ENCODE peak calls at places on chromosomes 6 and 20, in four cellular contexts. One of them, this sample, is unnamed.
A peak's percentile ranks its signal among the peaks of the same experiment; 100 is the strongest.

GRCh38 chr20:21340991-21341722 is 38.0 kb downstream of the XRN2 start:
- DNase-seq in AG09319: no peak
- DNase-seq in WERI-Rb-1: no peak
- DNase-seq in AG08396: no peak
- DNase-seq in this sample: no peak

GRCh38 chr20:36623444-36623843 is 17.9 kb downstream of the RAB5IF start:
- DNase-seq in AG09319: no peak
- DNase-seq in WERI-Rb-1: no peak
- DNase-seq in AG08396: no peak
- DNase-seq in this sample: no peak

GRCh38 chr20:32321390-32321789 is 36.7 kb upstream of the ASXL1 start:
- DNase-seq in AG09319: no peak
- DNase-seq in WERI-Rb-1: no peak
- DNase-seq in AG08396: no peak
- DNase-seq in this sample: no peak

GRCh38 chr6:132401120-132401940 is at the start of gene MOXD1:
- DNase-seq in AG09319: peak; percentile 12
- DNase-seq in WERI-Rb-1: peak; percentile 20
- DNase-seq in AG08396: peak; percentile 83
- DNase-seq in this sample: no peak

GRCh38 chr6:48087448-48087847 is 23.5 kb downstream of the PTCHD4 start:
- DNase-seq in AG09319: no peak
- DNase-seq in WERI-Rb-1: no peak
- DNase-seq in AG08396: no peak
- DNase-seq in this sample: no peak

GRCh38 chr20:20439602-20440001 is 71.7 kb downstream of the INSM1 start:
- DNase-seq in AG09319: no peak
- DNase-seq in WERI-Rb-1: no peak
- DNase-seq in AG08396: no peak
- DNase-seq in this sample: no peak

GRCh38 chr6:170172825-170173231 is 118.0 kb downstream of the DLL1 start:
- DNase-seq in AG09319: no peak
- DNase-seq in WERI-Rb-1: no peak
- DNase-seq in AG08396: no peak
- DNase-seq in this sample: no peak

GRCh38 chr6:81241717-81242116 is 510.8 kb downstream of the TENT5A start:
- DNase-seq in AG09319: no peak
- DNase-seq in WERI-Rb-1: no peak
- DNase-seq in AG08396: peak; percentile 16
- DNase-seq in this sample: no peak

GRCh38 chr6:96832780-96833179 is 4.5 kb downstream of the GPR63 start:
- DNase-seq in AG09319: no peak
- DNase-seq in WERI-Rb-1: no peak
- DNase-seq in AG08396: no peak
- DNase-seq in this sample: no peak

GRCh38 chr6:149859368-149859767 is 4.8 kb downstream of the LRP11 start:
- DNase-seq in AG09319: no peak
- DNase-seq in WERI-Rb-1: no peak
- DNase-seq in AG08396: no peak
- DNase-seq in this sample: no peak

GRCh38 chr20:5222919-5223634 is 93.7 kb downstream of the PROKR2 start:
- DNase-seq in AG09319: peak; percentile 16
- DNase-seq in WERI-Rb-1: peak; percentile 55
- DNase-seq in AG08396: peak; percentile 70
- DNase-seq in this sample: peak; percentile 9

GRCh38 chr6:10373642-10374359 is 41.1 kb downstream of the TFAP2A start:
- DNase-seq in AG09319: no peak
- DNase-seq in WERI-Rb-1: no peak
- DNase-seq in AG08396: no peak
- DNase-seq in this sample: no peak

GRCh38 chr20:49186535-49187329 is 1.4 kb downstream of the STAU1 start:
- DNase-seq in AG09319: no peak
- DNase-seq in WERI-Rb-1: peak; percentile 29
- DNase-seq in AG08396: peak; percentile 55
- DNase-seq in this sample: peak; percentile 38

GRCh38 chr6:44262467-44263356 is 2.6 kb downstream of the NFKBIE start:
- DNase-seq in AG09319: no peak
- DNase-seq in WERI-Rb-1: no peak
- DNase-seq in AG08396: no peak
- DNase-seq in this sample: no peak

GRCh38 chr20:61310954-61311353 is 58.9 kb downstream of the CDH4 start:
- DNase-seq in AG09319: no peak
- DNase-seq in WERI-Rb-1: no peak
- DNase-seq in AG08396: no peak
- DNase-seq in this sample: no peak

GRCh38 chr6:12113190-12113578 is 101.1 kb downstream of the HIVEP1 start:
- DNase-seq in AG09319: no peak
- DNase-seq in WERI-Rb-1: no peak
- DNase-seq in AG08396: peak; percentile 45
- DNase-seq in this sample: no peak

GRCh38 chr6:45617441-45617840 is 239.7 kb upstream of the SUPT3H start:
- DNase-seq in AG09319: no peak
- DNase-seq in WERI-Rb-1: no peak
- DNase-seq in AG08396: no peak
- DNase-seq in this sample: no peak

GRCh38 chr6:117446851-117447250 is 21.1 kb upstream of the ROS1 start:
- DNase-seq in AG09319: no peak
- DNase-seq in WERI-Rb-1: no peak
- DNase-seq in AG08396: no peak
- DNase-seq in this sample: no peak

GRCh38 chr20:35345189-35345588 is 53.0 kb upstream of the FAM83C start:
- DNase-seq in AG09319: no peak
- DNase-seq in WERI-Rb-1: no peak
- DNase-seq in AG08396: no peak
- DNase-seq in this sample: no peak

GRCh38 chr6:114445846-114446245 is 103.0 kb upstream of the HS3ST5 start:
- DNase-seq in AG09319: no peak
- DNase-seq in WERI-Rb-1: no peak
- DNase-seq in AG08396: no peak
- DNase-seq in this sample: no peak

GRCh38 chr6:154433477-154434241 is 76.8 kb downstream of the CNKSR3 start:
- DNase-seq in AG09319: no peak
- DNase-seq in WERI-Rb-1: no peak
- DNase-seq in AG08396: no peak
- DNase-seq in this sample: no peak

GRCh38 chr20:60070791-60071190 is 112.6 kb downstream of the CDH26 start:
- DNase-seq in AG09319: no peak
- DNase-seq in WERI-Rb-1: no peak
- DNase-seq in AG08396: no peak
- DNase-seq in this sample: no peak

GRCh38 chr6:167802339-167802738 is 24.4 kb upstream of the AFDN start:
- DNase-seq in AG09319: no peak
- DNase-seq in WERI-Rb-1: no peak
- DNase-seq in AG08396: no peak
- DNase-seq in this sample: no peak

GRCh38 chr6:129492260-129492659 is 217.7 kb downstream of the ARHGAP18 start:
- DNase-seq in AG09319: no peak
- DNase-seq in WERI-Rb-1: no peak
- DNase-seq in AG08396: no peak
- DNase-seq in this sample: no peak

GRCh38 chr6:3457710-3458605 is 1.1 kb upstream of the SLC22A23 start:
- DNase-seq in AG09319: no peak
- DNase-seq in WERI-Rb-1: no peak
- DNase-seq in AG08396: no peak
- DNase-seq in this sample: no peak

GRCh38 chr20:62281161-62281933 is 21.4 kb upstream of the ADRM1 start:
- DNase-seq in AG09319: no peak
- DNase-seq in WERI-Rb-1: no peak
- DNase-seq in AG08396: no peak
- DNase-seq in this sample: no peak

GRCh38 chr6:55239099-55239498 is 64.8 kb downstream of the HCRTR2 start:
- DNase-seq in AG09319: no peak
- DNase-seq in WERI-Rb-1: no peak
- DNase-seq in AG08396: no peak
- DNase-seq in this sample: no peak

GRCh38 chr20:47189060-47189459 is 167.4 kb downstream of the ZMYND8 start:
- DNase-seq in AG09319: no peak
- DNase-seq in WERI-Rb-1: no peak
- DNase-seq in AG08396: no peak
- DNase-seq in this sample: no peak

GRCh38 chr6:8181162-8181909 is 79.0 kb upstream of the EEF1E1 start:
- DNase-seq in AG09319: no peak
- DNase-seq in WERI-Rb-1: no peak
- DNase-seq in AG08396: no peak
- DNase-seq in this sample: no peak

GRCh38 chr20:61447950-61448349 is 195.9 kb downstream of the CDH4 start:
- DNase-seq in AG09319: no peak
- DNase-seq in WERI-Rb-1: no peak
- DNase-seq in AG08396: no peak
- DNase-seq in this sample: no peak

GRCh38 chr6:55299285-55299684 is 28.0 kb upstream of the GFRAL start:
- DNase-seq in AG09319: no peak
- DNase-seq in WERI-Rb-1: no peak
- DNase-seq in AG08396: no peak
- DNase-seq in this sample: no peak

GRCh38 chr6:7991992-7992815 is 72.0 kb downstream of the BLOC1S5 start:
- DNase-seq in AG09319: peak; percentile 76
- DNase-seq in WERI-Rb-1: no peak
- DNase-seq in AG08396: peak; percentile 73
- DNase-seq in this sample: no peak

GRCh38 chr20:61486198-61486597 is 234.1 kb downstream of the CDH4 start:
- DNase-seq in AG09319: no peak
- DNase-seq in WERI-Rb-1: no peak
- DNase-seq in AG08396: no peak
- DNase-seq in this sample: no peak

GRCh38 chr20:25484911-25485511 is 77.5 kb downstream of the GINS1 start:
- DNase-seq in AG09319: no peak
- DNase-seq in WERI-Rb-1: no peak
- DNase-seq in AG08396: no peak
- DNase-seq in this sample: no peak

GRCh38 chr20:23087587-23088275 is 1.6 kb upstream of the CD93 start:
- DNase-seq in AG09319: no peak
- DNase-seq in WERI-Rb-1: no peak
- DNase-seq in AG08396: no peak
- DNase-seq in this sample: no peak

GRCh38 chr20:23622839-23623343 is 14.9 kb downstream of the CST3 start:
- DNase-seq in AG09319: peak; percentile 41
- DNase-seq in WERI-Rb-1: no peak
- DNase-seq in AG08396: peak; percentile 84
- DNase-seq in this sample: no peak

GRCh38 chr6:131755597-131755996 is 44.8 kb upstream of the CTAGE9 start:
- DNase-seq in AG09319: peak; percentile 63
- DNase-seq in WERI-Rb-1: no peak
- DNase-seq in AG08396: peak; percentile 39
- DNase-seq in this sample: no peak

GRCh38 chr6:151497935-151498726 is 4.3 kb downstream of the CCDC170 start:
- DNase-seq in AG09319: no peak
- DNase-seq in WERI-Rb-1: no peak
- DNase-seq in AG08396: no peak
- DNase-seq in this sample: no peak

GRCh38 chr20:4896119-4896700 is 105.1 kb downstream of the SLC23A2 start:
- DNase-seq in AG09319: no peak
- DNase-seq in WERI-Rb-1: no peak
- DNase-seq in AG08396: no peak
- DNase-seq in this sample: no peak